ENCODE peak calls at places on chromosomes 16 and 17, in seven cellular contexts. Q, B, T, Y, Z, C and D are unnamed samples. For H3K9me3, the result is how much of the 10 kb centered on the place peaks cover.

GRCh38 chr16:20675488-20676267 is 21.8 kb downstream of the ACSM1 start:
- DNase-seq in Q (peak), B (no peak), T (peak), Y (peak), Z (no peak), C (no peak), D (peak)

GRCh38 chr17:30970757-30971567 is at the start of gene RNF135:
- DNase-seq in Q (peak), B (peak), T (peak), Y (peak), Z (no peak), C (peak), D (peak)

GRCh38 chr17:34312080-34312479 is 7.2 kb upstream of the CCL8 start:
- DNase-seq in Q (no peak), B (peak), T (no peak), Y (no peak), Z (no peak), C (no peak), D (no peak)

GRCh38 chr16:69406780-69407331 is 17.6 kb upstream of the CYB5B start:
- DNase-seq in Q (no peak), B (peak), T (no peak), Y (no peak), Z (no peak), C (no peak), D (no peak)

GRCh38 chr16:8859913-8860881 is 8.6 kb downstream of the CARHSP1 start:
- DNase-seq in Q (no peak), B (no peak), T (no peak), Y (no peak), Z (no peak), C (no peak), D (peak)

GRCh38 chr17:37523715-37524219 is 34.1 kb downstream of the DUSP14 start:
- DNase-seq in Q (no peak), B (no peak), T (no peak), Y (no peak), Z (no peak), C (no peak), D (no peak)

GRCh38 chr16:55571-56136 is 2.0 kb downstream of the SNRNP25 start:
- DNase-seq in Q (no peak), B (no peak), T (no peak), Y (no peak), Z (no peak), C (no peak), D (no peak)

GRCh38 chr16:868846-869822 is 68.6 kb upstream of the GNG13 start:
- DNase-seq in Q (no peak), B (no peak), T (no peak), Y (no peak), Z (no peak), C (peak), D (no peak)

GRCh38 chr17:12644623-12645022 is 21.1 kb upstream of the MYOCD start:
- DNase-seq in Q (no peak), B (no peak), T (no peak), Y (no peak), Z (no peak), C (no peak), D (no peak)

GRCh38 chr16:50992366-50993032 is 158.6 kb downstream of the SALL1 start:
- DNase-seq in Q (no peak), B (no peak), T (no peak), Y (no peak), Z (no peak), C (no peak), D (no peak)

GRCh38 chr17:16215002-16215272 is 397 bp downstream of the NCOR1 start:
- DNase-seq in Q (peak), B (peak), T (no peak), Y (no peak), Z (peak), C (peak), D (peak)

GRCh38 chr17:17839792-17840707 is 3.3 kb upstream of the SREBF1 start:
- DNase-seq in Q (peak), B (peak), T (peak), Y (peak), Z (peak), C (peak), D (peak)

GRCh38 chr17:55233840-55234239 is 30.9 kb upstream of the HLF start:
- DNase-seq in Q (no peak), B (no peak), T (no peak), Y (peak), Z (no peak), C (no peak), D (no peak)

GRCh38 chr16:67406111-67406593 is 10.1 kb downstream of the ZDHHC1 start:
- DNase-seq in Q (no peak), B (no peak), T (no peak), Y (no peak), Z (no peak), C (peak), D (no peak)

GRCh38 chr17:7557825-7558543 is 566 bp upstream of the TNFSF13 start:
- DNase-seq in Q (peak), B (peak), T (no peak), Y (peak), Z (peak), C (peak), D (peak)

GRCh38 chr16:18800674-18801196 is 614 bp downstream of the ARL6IP1 start:
- DNase-seq in Q (no peak), B (no peak), T (no peak), Y (no peak), Z (no peak), C (no peak), D (peak)

GRCh38 chr17:74369221-74369620 is 1.9 kb downstream of the GPR142 start:
- DNase-seq in Q (peak), B (no peak), T (peak), Y (no peak), Z (peak), C (peak), D (peak)

GRCh38 chr16:80034469-80034826 is 433.9 kb upstream of the MAF start:
- DNase-seq in Q (no peak), B (peak), T (no peak), Y (no peak), Z (no peak), C (no peak), D (no peak)

GRCh38 chr17:63066158-63066808 is 100.2 kb downstream of the TANC2 start:
- DNase-seq in Q (no peak), B (no peak), T (no peak), Y (no peak), Z (no peak), C (no peak), D (no peak)

GRCh38 chr16:90011908-90012501 is 7.3 kb downstream of the DBNDD1 start:
- DNase-seq in Q (no peak), B (no peak), T (no peak), Y (no peak), Z (no peak), C (no peak), D (no peak)

GRCh38 chr16:90010676-90011075 is 8.6 kb downstream of the DBNDD1 start:
- DNase-seq in Q (no peak), B (no peak), T (no peak), Y (no peak), Z (no peak), C (no peak), D (no peak)

GRCh38 chr16:90015586-90016338 is 3.5 kb downstream of the DBNDD1 start:
- DNase-seq in Q (no peak), B (no peak), T (no peak), Y (no peak), Z (no peak), C (no peak), D (no peak)

GRCh38 chr16:90011196-90011819 is 7.9 kb downstream of the DBNDD1 start:
- DNase-seq in Q (no peak), B (no peak), T (no peak), Y (no peak), Z (no peak), C (no peak), D (no peak)

GRCh38 chr16:90012978-90013745 is 6.1 kb downstream of the DBNDD1 start:
- DNase-seq in Q (peak), B (no peak), T (no peak), Y (no peak), Z (no peak), C (no peak), D (no peak)
- H3K4me3 ChIP-seq in Q (no peak), B (no peak), T (no peak), Y (no peak), Z (no peak), C (no peak), D (no peak)

DNA sequence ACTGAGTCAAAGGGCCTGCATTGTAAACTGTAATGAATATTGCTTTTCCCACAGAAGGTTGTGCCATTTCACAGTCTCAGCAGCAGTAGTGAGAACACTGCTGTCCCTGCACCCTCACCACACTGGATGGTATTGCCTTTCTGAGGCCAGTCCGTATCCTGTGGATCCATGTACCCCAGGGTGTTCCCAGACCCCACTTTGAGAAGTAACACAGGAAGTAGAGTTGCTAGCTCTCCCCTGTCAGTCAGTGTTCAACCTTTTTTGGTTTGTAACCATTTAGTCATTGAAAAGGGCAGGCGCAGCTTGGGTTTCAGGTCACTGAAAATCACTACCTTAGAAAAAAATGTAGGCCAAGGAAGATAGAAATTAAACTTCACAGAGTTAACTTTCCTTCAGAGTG is 37.9 kb downstream of the SLFN12L start:
- DNase-seq in Q (no peak), B (no peak), T (no peak), Y (no peak), Z (no peak), C (no peak), D (no peak)
- H3K9me3 ChIP-seq in Q (under half), B (under half), T (under half), Y (under half), Z (under half), C (under half), D (under half)

GRCh38 chr16:31713071-31713944 is 160.3 kb upstream of the ZNF267 start:
- DNase-seq in Q (peak), B (peak), T (peak), Y (peak), Z (peak), C (peak), D (peak)
- TF ChIP-seq CTCF in Q (no peak), B (no peak), T (no peak), Y (no peak), Z (no peak), C (no peak), D (no peak)

GRCh38 chr17:42774066-42774750 is 959 bp downstream of the VPS25 start:
- DNase-seq in Q (no peak), B (no peak), T (no peak), Y (peak), Z (no peak), C (no peak), D (no peak)
- H3K4me3 ChIP-seq in Q (peak), B (peak), T (peak), Y (peak), Z (peak), C (peak), D (no peak)

GRCh38 chr16:31853300-31853699 is 20.3 kb upstream of the ZNF267 start:
- DNase-seq in Q (no peak), B (no peak), T (no peak), Y (no peak), Z (no peak), C (no peak), D (no peak)
- H3K9me3 ChIP-seq in Q (under half), B (under half), T (under half), Y (under half), Z (under half), C (under half), D (under half)

DNA sequence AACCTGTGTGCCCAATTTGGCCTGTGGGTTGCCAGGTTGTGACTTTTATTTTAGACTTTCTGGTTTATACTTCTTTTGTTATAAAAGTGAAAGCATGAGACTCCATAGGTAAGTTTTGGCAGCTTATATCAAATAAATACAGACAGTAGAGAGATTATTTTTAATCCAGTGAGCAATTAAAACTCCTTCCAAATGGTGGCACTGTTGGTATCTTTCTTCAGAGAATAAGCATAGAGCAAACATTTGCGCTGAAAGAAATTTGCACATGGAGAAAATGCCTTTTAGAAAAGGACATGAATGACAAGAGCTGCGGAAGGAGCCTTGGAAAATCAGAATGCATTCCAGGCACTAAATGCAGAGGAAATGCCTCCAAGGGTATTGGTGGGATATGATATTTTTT is 46.1 kb upstream of the DNAJA2 start:
- DNase-seq in Q (no peak), B (peak), T (no peak), Y (peak), Z (no peak), C (no peak), D (no peak)
- TF ChIP-seq CTCF in Q (no peak), B (peak), T (no peak), Y (peak), Z (no peak), C (no peak), D (no peak)

GRCh38 chr16:65540913-65541312 is 419.1 kb upstream of the CDH11 start:
- DNase-seq in Q (no peak), B (no peak), T (no peak), Y (no peak), Z (no peak), C (no peak), D (no peak)

GRCh38 chr16:65543781-65544740 is 422.2 kb upstream of the CDH11 start:
- DNase-seq in Q (no peak), B (no peak), T (no peak), Y (no peak), Z (no peak), C (no peak), D (no peak)

GRCh38 chr16:65547799-65548446 is 426.1 kb upstream of the CDH11 start:
- DNase-seq in Q (no peak), B (no peak), T (no peak), Y (peak), Z (no peak), C (no peak), D (no peak)

GRCh38 chr16:65548470-65548869 is 426.6 kb upstream of the CDH11 start:
- DNase-seq in Q (no peak), B (no peak), T (no peak), Y (no peak), Z (peak), C (no peak), D (no peak)

GRCh38 chr16:65546353-65546791 is 424.5 kb upstream of the CDH11 start:
- DNase-seq in Q (no peak), B (no peak), T (no peak), Y (no peak), Z (peak), C (no peak), D (no peak)
- H3K4me3 ChIP-seq in Q (no peak), B (no peak), T (no peak), Y (no peak), Z (no peak), C (no peak), D (no peak)

DNA sequence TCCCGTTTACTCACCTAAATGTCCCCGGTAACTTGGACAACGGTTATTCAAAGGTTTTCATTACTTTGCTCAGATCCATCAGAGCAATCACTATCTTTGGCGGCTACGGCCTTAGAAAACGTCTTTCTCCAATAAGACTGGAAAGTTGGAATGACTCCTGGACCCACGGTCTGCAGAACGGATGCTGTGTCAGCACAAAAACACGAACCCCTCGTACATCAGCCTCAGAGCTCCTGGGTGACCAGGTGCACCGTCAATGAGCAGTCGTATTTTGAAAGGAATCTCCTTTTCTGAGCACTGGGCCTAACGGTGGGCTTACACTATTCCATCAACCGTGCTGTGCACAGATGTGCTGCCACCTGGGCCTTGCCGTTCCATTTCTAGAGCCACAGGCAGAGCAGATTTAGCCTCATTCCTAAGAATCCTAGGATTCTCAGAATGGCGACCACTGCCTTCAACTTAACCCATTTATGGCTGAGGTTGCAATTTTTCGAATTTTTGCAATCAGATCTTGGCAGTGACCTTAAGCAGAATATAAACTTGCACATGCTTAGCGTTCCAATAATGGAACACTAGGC is 110.8 kb upstream of the ZNF750 start:
- DNase-seq in Q (no peak), B (no peak), T (no peak), Y (no peak), Z (no peak), C (no peak), D (no peak)
- H3K9me3 ChIP-seq in Q (under half), B (half or more), T (under half), Y (under half), Z (half or more), C (under half), D (under half)

GRCh38 chr17:82321947-82322466 is 4.6 kb upstream of the CD7 start:
- DNase-seq in Q (no peak), B (no peak), T (no peak), Y (no peak), Z (no peak), C (no peak), D (no peak)

GRCh38 chr17:82320956-82321927 is 3.8 kb upstream of the CD7 start:
- DNase-seq in Q (peak), B (no peak), T (peak), Y (no peak), Z (peak), C (no peak), D (no peak)

GRCh38 chr17:82318772-82319606 is 1.6 kb upstream of the CD7 start:
- DNase-seq in Q (no peak), B (no peak), T (no peak), Y (no peak), Z (no peak), C (no peak), D (no peak)

GRCh38 chr17:82319619-82320062 is 2.2 kb upstream of the CD7 start:
- DNase-seq in Q (no peak), B (no peak), T (no peak), Y (no peak), Z (no peak), C (no peak), D (no peak)

GRCh38 chr17:82320140-82320840 is 2.9 kb upstream of the CD7 start:
- DNase-seq in Q (no peak), B (no peak), T (no peak), Y (no peak), Z (no peak), C (no peak), D (no peak)
- TF ChIP-seq CTCF in Q (no peak), B (no peak), T (no peak), Y (no peak), Z (no peak), C (no peak), D (no peak)